ENCODE peak calls at places on chromosome 12, in five cellular contexts. J, T, L, M and U are unnamed samples.

GRCh38 chr12:23474438-23475000 is 475.0 kb downstream of the SOX5 start:
- DNase-seq in J (no peak), T (no peak), L (no peak), M (no peak), U (no peak)

GRCh38 chr12:267581-268482 is 5.2 kb upstream of the SLC6A13 start:
- DNase-seq in J (peak; percentile 20), T (no peak), L (no peak), M (no peak), U (no peak)

GRCh38 chr12:54596526-54596946 is 8.1 kb upstream of the PPP1R1A start:
- DNase-seq in J (peak; percentile 83), T (peak; percentile 83), L (peak; percentile 67), M (no peak), U (no peak)

GRCh38 chr12:103848132-103848531 is 7.1 kb upstream of the NT5DC3 start:
- DNase-seq in J (no peak), T (no peak), L (no peak), M (no peak), U (no peak)

GRCh38 chr12:100553851-100554404 is 19.6 kb upstream of the GAS2L3 start:
- DNase-seq in J (no peak), T (peak; percentile 46), L (no peak), M (no peak), U (no peak)

GRCh38 chr12:120110550-120111501 is 5.7 kb downstream of the RAB35 start:
- DNase-seq in J (no peak), T (no peak), L (peak; percentile 88), M (peak; percentile 75), U (no peak)

GRCh38 chr12:69008510-69008909 is 75.5 kb upstream of the CPM start:
- DNase-seq in J (no peak), T (no peak), L (no peak), M (no peak), U (no peak)

GRCh38 chr12:71230542-71230941 is 72.7 kb upstream of the TSPAN8 start:
- DNase-seq in J (no peak), T (no peak), L (no peak), M (no peak), U (no peak)

GRCh38 chr12:127270193-127270592 is 996.8 kb upstream of the TMEM132C start:
- DNase-seq in J (no peak), T (peak; percentile 18), L (no peak), M (no peak), U (no peak)

GRCh38 chr12:98478606-98479005 is 36.8 kb upstream of the TMPO start:
- DNase-seq in J (no peak), T (no peak), L (no peak), M (no peak), U (no peak)

GRCh38 chr12:91577586-91578539 is 395.2 kb upstream of the DCN start:
- DNase-seq in J (peak; percentile 35), T (peak; percentile 12), L (no peak), M (no peak), U (no peak)

GRCh38 chr12:84825149-84825548 is 87.5 kb downstream of the SLC6A15 start:
- DNase-seq in J (no peak), T (no peak), L (no peak), M (no peak), U (no peak)

GRCh38 chr12:122235741-122236140 is 9.9 kb upstream of the DIABLO start:
- DNase-seq in J (no peak), T (no peak), L (no peak), M (no peak), U (no peak)

GRCh38 chr12:15168279-15168678 is 52.9 kb downstream of the RERG start:
- DNase-seq in J (no peak), T (no peak), L (no peak), M (no peak), U (no peak)

GRCh38 chr12:28209782-28210181 is 19.5 kb downstream of the CCDC91 start:
- DNase-seq in J (peak; percentile 1), T (no peak), L (no peak), M (no peak), U (no peak)

GRCh38 chr12:104555650-104556049 is 98.9 kb downstream of the CHST11 start:
- DNase-seq in J (no peak), T (no peak), L (no peak), M (no peak), U (no peak)

GRCh38 chr12:49587174-49587908 is 18.1 kb downstream of the FAM186B start:
- DNase-seq in J (no peak), T (no peak), L (no peak), M (no peak), U (no peak)

GRCh38 chr12:121799175-121799841 is 4.5 kb upstream of the SETD1B start:
- DNase-seq in J (peak; percentile 84), T (peak; percentile 85), L (peak; percentile 77), M (peak; percentile 90), U (no peak)

GRCh38 chr12:130932061-130932650 is 21.6 kb upstream of the ADGRD1 start:
- DNase-seq in J (no peak), T (no peak), L (no peak), M (no peak), U (no peak)

GRCh38 chr12:130936566-130936965 is 17.1 kb upstream of the ADGRD1 start:
- DNase-seq in J (no peak), T (no peak), L (no peak), M (no peak), U (no peak)

GRCh38 chr12:130934753-130935152 is 19.0 kb upstream of the ADGRD1 start:
- DNase-seq in J (no peak), T (no peak), L (no peak), M (no peak), U (no peak)

GRCh38 chr12:130929363-130929762 is 24.3 kb upstream of the ADGRD1 start:
- DNase-seq in J (no peak), T (no peak), L (no peak), M (no peak), U (no peak)

GRCh38 chr12:130933269-130933995 is 20.3 kb upstream of the ADGRD1 start:
- DNase-seq in J (no peak), T (no peak), L (peak; percentile 91), M (peak; percentile 54), U (no peak)
- H3K36me3 ChIP-seq in J (no peaks in the 10 kb centered on the region), T (no peaks in the 10 kb centered on the region), L (no peaks in the 10 kb centered on the region), M (no peaks in the 10 kb centered on the region), U (no peaks in the 10 kb centered on the region)

GRCh38 chr12:111010061-111010460 is 89.7 kb upstream of the MYL2 start:
- DNase-seq in J (no peak), T (no peak), L (no peak), M (no peak), U (no peak)

GRCh38 chr12:111014547-111014946 is 94.2 kb upstream of the MYL2 start:
- DNase-seq in J (no peak), T (no peak), L (no peak), M (no peak), U (no peak)

GRCh38 chr12:111010916-111011657 is 90.7 kb upstream of the MYL2 start:
- DNase-seq in J (no peak), T (no peak), L (no peak), M (no peak), U (no peak)

GRCh38 chr12:111011999-111012600 is 91.7 kb upstream of the MYL2 start:
- DNase-seq in J (no peak), T (no peak), L (no peak), M (no peak), U (no peak)

GRCh38 chr12:111012918-111013317 is 92.5 kb upstream of the MYL2 start:
- DNase-seq in J (no peak), T (no peak), L (no peak), M (no peak), U (no peak)
- TF ChIP-seq CTCF in J (no peak), T (no peak), L (no peak), M (no peak), U (no peak)

GRCh38 chr12:55875704-55876103 is 33.0 kb upstream of the MMP19 start:
- DNase-seq in J (no peak), T (no peak), L (no peak), M (no peak), U (no peak)
- H3K4me3 ChIP-seq in J (no peak overlapping the region), T (no peak overlapping the region), L (no peak overlapping the region), M (no peak overlapping the region), U (no peak overlapping the region)

DNA sequence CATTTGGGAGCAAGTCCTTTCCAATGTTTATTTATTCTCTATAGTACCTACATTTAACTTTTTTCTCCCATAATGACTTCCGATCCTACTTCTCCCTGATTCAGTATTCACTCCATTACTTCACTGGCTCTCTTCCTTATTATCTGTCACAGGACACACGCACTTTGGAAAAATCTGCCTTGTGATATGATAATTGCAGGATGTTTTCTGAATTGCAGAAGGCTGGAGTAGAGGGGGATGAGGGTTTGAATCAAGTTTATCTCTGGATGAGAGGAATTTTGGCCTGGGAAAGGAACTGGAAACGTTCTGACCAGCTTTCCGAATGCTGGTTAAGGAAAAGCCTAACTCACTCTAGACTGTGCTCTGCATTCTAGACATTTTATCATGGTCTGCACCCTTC is 75.0 kb downstream of the HMGA2 start:
- DNase-seq in J (no peak), T (no peak), L (no peak), M (no peak), U (no peak)
- H3K36me3 ChIP-seq in J (no peaks in the 10 kb centered on the region), T (no peaks in the 10 kb centered on the region), L (no peaks in the 10 kb centered on the region), M (no peaks in the 10 kb centered on the region), U (peaks cover 3% of the 10 kb centered on the region)

DNA sequence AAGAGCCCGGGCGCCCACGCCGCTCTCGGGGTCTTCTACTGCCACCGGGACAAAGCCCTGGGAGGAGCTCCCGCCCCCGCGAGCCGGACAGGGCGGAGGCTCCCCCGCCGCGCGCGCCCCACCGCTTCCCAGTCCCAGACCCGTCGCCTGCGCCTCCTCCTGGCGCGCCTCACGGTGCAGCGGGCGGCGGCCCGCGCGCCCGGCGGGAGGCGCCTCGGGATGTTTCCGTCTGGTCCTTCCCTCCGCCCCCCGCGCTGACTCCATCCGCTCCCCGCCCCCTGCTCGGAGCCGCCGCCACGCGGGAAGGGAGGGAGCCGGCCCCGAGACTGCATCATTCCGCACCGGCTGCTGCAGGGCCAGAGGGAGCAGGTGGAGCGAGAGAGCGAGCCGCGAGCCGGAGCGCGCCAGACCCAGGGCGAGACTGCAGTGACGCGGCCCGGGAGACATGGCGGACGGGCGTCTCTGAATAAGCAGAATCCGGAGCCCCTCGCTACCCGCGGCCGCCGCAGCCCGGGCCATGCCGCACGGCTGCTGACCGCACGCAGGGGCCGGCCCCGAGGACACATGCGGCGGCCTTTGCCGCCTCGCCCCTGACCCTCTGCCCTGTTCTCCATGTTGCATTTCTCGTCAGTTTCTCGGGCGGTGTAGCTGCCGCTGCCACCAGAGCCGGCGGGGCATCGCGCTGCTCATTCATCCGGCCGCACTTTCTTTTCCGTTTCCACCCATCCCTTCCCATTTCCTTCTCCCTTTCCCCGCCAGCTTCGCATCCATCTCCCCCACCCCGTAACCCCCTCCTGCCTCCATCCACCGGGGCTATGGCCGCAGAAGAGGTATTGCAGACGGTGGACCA is at the start of gene BICD1:
- DNase-seq in J (peak; percentile 91), T (peak; percentile 94), L (peak; percentile 85), M (peak; percentile 94), U (peak; percentile 52)
- TF ChIP-seq CTCF in J (peak; percentile 36), T (peak; percentile 33), L (peak; percentile 41), M (no peak), U (no peak)

DNA sequence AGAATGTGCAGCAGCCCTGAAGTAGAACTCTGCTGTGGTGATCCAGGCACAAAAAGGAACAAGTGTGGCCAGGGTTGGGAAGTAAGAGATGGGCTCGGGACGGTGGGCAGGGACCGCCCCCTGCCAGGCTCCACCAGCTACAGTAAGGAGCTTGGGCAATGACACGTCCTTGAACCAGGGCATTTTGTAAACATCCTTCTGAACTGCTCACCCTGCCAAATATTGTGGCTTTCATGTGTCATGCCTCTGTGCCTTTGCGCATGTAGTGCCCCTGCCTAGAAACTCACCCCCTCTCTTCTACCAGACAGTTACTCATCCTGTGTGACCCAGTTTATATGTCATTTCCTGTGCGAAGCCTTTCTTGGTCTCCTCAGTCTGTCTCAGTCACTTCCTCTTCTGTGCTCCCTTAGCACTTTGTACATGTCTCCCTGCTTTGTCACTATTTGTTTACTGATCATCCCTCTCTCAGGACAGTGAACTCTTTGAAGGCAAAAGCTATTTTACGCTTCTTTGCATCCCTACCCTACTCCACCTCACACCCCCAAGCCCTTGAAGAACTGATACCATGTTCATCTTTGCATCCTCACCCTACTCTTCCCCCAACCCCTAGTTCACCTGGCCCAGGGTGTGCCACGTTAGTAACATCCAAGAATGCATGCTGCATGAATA is 108.9 kb upstream of the PLEKHG7 start:
- DNase-seq in J (no peak), T (peak; percentile 8), L (peak; percentile 54), M (no peak), U (peak; percentile 79)
- H3K4me3 ChIP-seq in J (no peak overlapping the region), T (no peak overlapping the region), L (no peak overlapping the region), M (no peak overlapping the region), U (no peak overlapping the region)